ENCODE peak calls at places on chromosomes 4 and X, in five cellular contexts. R is KG1, X is lower leg skin, O is activated T-cell treated with anti-CD3 and anti-CD28 coated beads for 1 hour, W is myocyte. L is an unnamed sample.
A peak's percentile ranks its signal among the peaks of the same experiment; 100 is the strongest.

GRCh38 chrX:56343231-56343630 is 111.1 kb downstream of the KLF8 start:
- DNase-seq in R (no peak), X (no peak), O (no peak), W (peak; percentile 69), L (no peak)

GRCh38 chrX:776061-776460 is 145.5 kb downstream of the SHOX start:
- DNase-seq in R (no peak), X (no peak), O (no peak), W (no peak), L (no peak)

GRCh38 chr4:15197005-15197404 is 194.7 kb downstream of the CPEB2 start:
- DNase-seq in R (no peak), X (no peak), O (no peak), W (peak; percentile 67), L (no peak)

GRCh38 chr4:125244848-125245450 is 69.8 kb upstream of the FAT4 start:
- DNase-seq in R (no peak), X (no peak), O (no peak), W (peak; percentile 44), L (no peak)

GRCh38 chrX:71225661-71226060 is 2.6 kb downstream of the GJB1 start:
- DNase-seq in R (no peak), X (no peak), O (no peak), W (no peak), L (no peak)

GRCh38 chr4:79678472-79679202 is 270.6 kb upstream of the GK2 start:
- DNase-seq in R (no peak), X (no peak), O (no peak), W (no peak), L (no peak)

GRCh38 chrX:134948333-134949241 is 42.2 kb upstream of the SMIM10 start:
- DNase-seq in R (no peak), X (no peak), O (no peak), W (no peak), L (no peak)

GRCh38 chr4:163350672-163351071 is 7.0 kb downstream of the NPY5R start:
- DNase-seq in R (no peak), X (no peak), O (no peak), W (no peak), L (no peak)

GRCh38 chrX:96538104-96538725 is 146.4 kb upstream of the DIAPH2 start:
- DNase-seq in R (no peak), X (no peak), O (no peak), W (no peak), L (peak; percentile 44)

GRCh38 chr4:68373513-68373912 is 23.6 kb upstream of the YTHDC1 start:
- DNase-seq in R (no peak), X (peak; percentile 93), O (peak; percentile 19), W (peak; percentile 72), L (peak; percentile 65)

GRCh38 chrX:154048398-154048797 is 28.7 kb upstream of the IRAK1 start:
- DNase-seq in R (no peak), X (no peak), O (no peak), W (no peak), L (no peak)

GRCh38 chr4:152525878-152526277 is 10.0 kb downstream of the FBXW7 start:
- DNase-seq in R (no peak), X (no peak), O (no peak), W (no peak), L (no peak)

GRCh38 chrX:7120578-7121219 is 26.8 kb upstream of the STS start:
- DNase-seq in R (no peak), X (no peak), O (no peak), W (no peak), L (no peak)

GRCh38 chrX:155417769-155418168 is 35.9 kb downstream of the F8A2 start:
- DNase-seq in R (no peak), X (no peak), O (no peak), W (no peak), L (no peak)

GRCh38 chr4:153218961-153219360 is 14.7 kb downstream of the TRIM2 start:
- DNase-seq in R (no peak), X (no peak), O (no peak), W (no peak), L (no peak)

GRCh38 chrX:140733766-140734342 is 24.3 kb downstream of the LINC00632 start:
- DNase-seq in R (no peak), X (no peak), O (no peak), W (peak; percentile 29), L (no peak)

GRCh38 chr4:113708250-113708649 is 53.3 kb downstream of the CAMK2D start:
- DNase-seq in R (no peak), X (no peak), O (no peak), W (peak; percentile 33), L (no peak)

GRCh38 chrX:39967348-39967747 is 130.4 kb downstream of the BCOR start:
- DNase-seq in R (no peak), X (no peak), O (no peak), W (no peak), L (no peak)

GRCh38 chr4:47567511-47567910 is 82.4 kb downstream of the ATP10D start:
- DNase-seq in R (no peak), X (no peak), O (no peak), W (no peak), L (no peak)

GRCh38 chr4:125421547-125421946 is 106.8 kb downstream of the FAT4 start:
- DNase-seq in R (no peak), X (no peak), O (no peak), W (no peak), L (no peak)

GRCh38 chr4:98314791-98315565 is 53.8 kb downstream of the RAP1GDS1 start:
- DNase-seq in R (no peak), X (no peak), O (no peak), W (peak; percentile 51), L (no peak)

GRCh38 chrX:13110427-13111324 is 66.3 kb upstream of the FAM9C start:
- DNase-seq in R (no peak), X (no peak), O (no peak), W (no peak), L (no peak)

GRCh38 chr4:113607147-113607720 is 154.3 kb downstream of the CAMK2D start:
- DNase-seq in R (no peak), X (no peak), O (no peak), W (no peak), L (no peak)

GRCh38 chr4:118964891-118965411 is 76.3 kb downstream of the SYNPO2 start:
- DNase-seq in R (no peak), X (no peak), O (no peak), W (no peak), L (no peak)

GRCh38 chrX:72297953-72298730 is 7.6 kb downstream of the CITED1 start:
- DNase-seq in R (no peak), X (no peak), O (no peak), W (no peak), L (no peak)

GRCh38 chr4:98720871-98721480 is 62.6 kb upstream of the TSPAN5 start:
- DNase-seq in R (no peak), X (no peak), O (no peak), W (peak; percentile 73), L (no peak)

GRCh38 chr4:144754562-144755410 is 108.8 kb downstream of the HHIP start:
- DNase-seq in R (peak; percentile 2), X (no peak), O (no peak), W (peak; percentile 35), L (no peak)